ENCODE peak calls at places on chromosomes 4 and X, in ten cellular contexts. J is glutamatergic neuron, P is cardiac fibroblast, X is foreskin fibroblast, S is breast epithelium, U is GM13976, Y is PC-3, O is hepatocyte, I is GM06990, T is pancreas. W is an unnamed sample.
A peak's percentile ranks its signal among the peaks of the same experiment; 100 is the strongest.

GRCh38 chrX:327660-328126 is 9.1 kb upstream of the GTPBP6 start:
- DNase-seq in P (no peak), X (no peak), S (peak; percentile 48), O (no peak), I (no peak), J (no peak), U (no peak), T (peak; percentile 13), Y (no peak), W (no peak)

GRCh38 chr4:70830054-70830453 is 9.6 kb downstream of the GRSF1 start:
- DNase-seq in O (no peak), P (no peak), S (no peak), U (no peak), J (no peak), I (no peak), X (no peak), T (no peak), Y (no peak), W (no peak)

GRCh38 chr4:170675568-170676262 is 586.0 kb upstream of the AADAT start:
- DNase-seq in Y (peak; percentile 7), O (no peak), J (no peak), P (no peak), I (no peak), X (peak; percentile 14), U (no peak), T (no peak), S (no peak), W (no peak)

GRCh38 chrX:115630204-115630603 is 69.2 kb downstream of the PLS3 start:
- DNase-seq in X (no peak), T (no peak), Y (no peak), U (no peak), P (no peak), O (no peak), I (no peak), S (no peak), J (no peak), W (no peak)

GRCh38 chr4:169116270-169116901 is 106.3 kb upstream of the CBR4 start:
- DNase-seq in P (no peak), S (no peak), T (no peak), Y (peak; percentile 46), J (no peak), O (no peak), I (no peak), X (peak; percentile 64), U (no peak), W (no peak)

GRCh38 chr4:145881991-145882390 is 56.6 kb downstream of the ZNF827 start:
- DNase-seq in J (no peak), X (no peak), S (peak; percentile 67), U (no peak), T (peak; percentile 84), I (no peak), O (peak; percentile 61), Y (no peak), P (no peak), W (no peak)

GRCh38 chr4:158729716-158730559 is 6.7 kb upstream of the PPID start:
- DNase-seq in S (peak; percentile 57), U (peak; percentile 51), T (peak; percentile 52), Y (peak; percentile 74), O (peak; percentile 77), I (no peak), P (peak; percentile 78), J (peak; percentile 57), X (peak; percentile 82), W (peak; percentile 27)

GRCh38 chr4:147371661-147372060 is 109.2 kb upstream of the EDNRA start:
- DNase-seq in O (no peak), I (no peak), J (no peak), S (no peak), X (peak; percentile 91), Y (peak; percentile 91), U (no peak), T (no peak), P (peak; percentile 42), W (no peak)

GRCh38 chr4:139556735-139557505 is 901 bp upstream of the SETD7 start:
- DNase-seq in X (peak; percentile 53), J (peak; percentile 54), T (peak; percentile 71), O (peak; percentile 67), U (peak; percentile 59), I (peak; percentile 47), S (peak; percentile 65), P (no peak), Y (peak; percentile 42), W (no peak)

GRCh38 chrX:17846045-17846444 is 15.1 kb downstream of the RAI2 start:
- DNase-seq in J (no peak), S (no peak), O (no peak), T (no peak), Y (peak; percentile 57), I (no peak), X (no peak), U (no peak), P (no peak), W (no peak)

GRCh38 chr4:88017516-88018302 is 10.3 kb downstream of the PKD2 start:
- DNase-seq in O (peak; percentile 56), I (no peak), J (no peak), T (no peak), P (peak; percentile 97), X (peak; percentile 93), U (no peak), S (no peak), Y (peak; percentile 81), W (peak; percentile 72)

DNA sequence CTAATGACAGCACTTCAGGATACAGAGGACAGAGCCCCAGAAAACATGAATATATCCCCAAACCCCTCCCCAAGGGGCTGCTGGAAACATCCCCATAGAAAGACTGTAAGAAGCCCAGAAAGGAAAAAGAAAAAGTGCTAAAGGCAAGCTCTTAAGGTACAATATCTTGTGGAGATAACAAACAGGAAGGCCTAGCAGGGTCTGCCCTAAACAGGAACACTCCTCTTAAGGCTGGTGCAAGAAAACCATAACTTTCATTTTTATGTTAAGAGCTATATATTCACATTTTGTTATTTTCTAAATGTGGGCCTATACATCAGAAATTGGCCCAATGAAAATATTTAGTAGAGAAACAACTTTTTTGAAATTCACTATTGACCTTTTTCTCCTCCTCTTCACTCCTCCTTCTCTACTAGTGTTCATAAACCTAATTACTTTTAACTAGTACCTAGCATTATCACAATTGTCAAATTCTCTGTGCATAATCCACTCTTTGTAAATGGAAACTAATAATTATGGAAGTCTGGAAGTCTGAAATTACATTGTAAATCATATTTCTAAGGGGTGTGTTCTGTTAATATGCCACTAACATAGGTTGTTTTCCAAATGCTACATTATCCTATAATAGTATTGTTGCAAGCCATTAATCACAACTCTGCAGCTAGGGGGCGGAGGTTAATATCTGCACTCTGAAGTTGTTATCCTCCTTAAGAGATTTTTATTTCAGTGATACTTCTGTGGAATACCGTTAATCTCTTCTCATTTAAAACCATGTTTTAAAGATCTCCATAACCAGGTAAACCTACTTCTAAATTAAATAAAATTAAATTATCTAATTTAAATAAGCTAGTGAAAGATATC is 59.8 kb downstream of the CASK start:
- DNase-seq in T (no peak), Y (peak; percentile 3), J (no peak), X (no peak), P (no peak), U (no peak), O (no peak), I (no peak), S (no peak), W (no peak)
- TF ChIP-seq CTCF in T (no peak), Y (peak; percentile 46), J (no peak), X (no peak), P (no peak), U (no peak), O (no peak), I (peak; percentile 16), S (no peak), W (no peak)

GRCh38 chr4:52799813-52800212 is 48.6 kb upstream of the ERVMER34-1 start:
- DNase-seq in T (no peak), O (no peak), Y (no peak), U (no peak), X (peak; percentile 25), S (no peak), P (no peak), J (no peak), I (no peak), W (no peak)
- TF ChIP-seq CTCF in T (no peak), O (no peak), Y (no peak), U (no peak), X (no peak), S (no peak), P (no peak), J (no peak), I (no peak), W (no peak)

GRCh38 chrX:148049441-148049840 is 68.3 kb downstream of the FMR1NB start:
- DNase-seq in S (no peak), J (no peak), T (no peak), P (peak; percentile 51), X (peak; percentile 30), U (peak; percentile 22), I (peak; percentile 9), Y (peak; percentile 56), O (peak; percentile 46), W (no peak)
- TF ChIP-seq CTCF in S (peak; percentile 21), J (peak; percentile 30), T (no peak), P (peak; percentile 44), X (no peak), U (peak; percentile 18), I (peak; percentile 52), Y (peak; percentile 65), O (peak; percentile 65), W (peak; percentile 48)

DNA sequence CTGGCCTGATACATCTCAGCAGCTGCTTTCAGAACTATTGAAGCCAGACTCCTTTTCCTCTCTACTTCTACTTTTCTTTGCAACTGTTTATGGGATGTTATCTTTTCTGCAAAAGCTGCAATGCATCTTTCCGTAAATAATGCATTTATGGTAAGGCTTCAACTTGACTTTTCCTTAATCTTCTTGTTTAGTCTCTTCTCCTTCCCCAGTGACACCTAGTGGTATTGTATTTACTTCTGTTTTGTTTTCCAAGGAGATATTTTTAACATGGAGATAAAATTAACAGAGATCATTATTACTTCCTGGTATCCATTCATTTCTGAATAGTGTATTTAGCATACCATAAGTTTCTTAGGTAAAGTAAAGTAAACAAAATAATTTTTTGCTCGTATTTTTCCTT is 1548.8 kb downstream of the PCDH7 start:
- DNase-seq in X (peak; percentile 3), O (no peak), Y (peak; percentile 10), S (no peak), J (no peak), I (no peak), U (no peak), P (peak; percentile 31), T (no peak), W (no peak)
- TF ChIP-seq CTCF in X (no peak), O (peak; percentile 30), Y (peak; percentile 44), S (no peak), J (no peak), I (no peak), U (no peak), P (no peak), T (no peak), W (peak; percentile 2)

GRCh38 chr4:156677136-156677535 is 294.5 kb downstream of the PDGFC start:
- DNase-seq in I (peak; percentile 22), X (peak; percentile 27), J (peak; percentile 19), T (no peak), P (peak; percentile 54), O (peak; percentile 44), Y (peak; percentile 71), S (no peak), U (peak; percentile 20), W (no peak)
- TF ChIP-seq CTCF in I (peak; percentile 24), X (peak; percentile 21), J (peak; percentile 58), T (no peak), P (peak; percentile 43), O (peak; percentile 52), Y (peak; percentile 70), S (no peak), U (no peak), W (peak; percentile 25)